ENCODE peak calls at places on chromosomes 6 and 20, in eight cellular contexts. Z is MM.1S, K is GM23248, B is fibroblast of lung, Q is hepatocyte, R is PC-9, J is neuronal stem cell, C is K562. L is an unnamed sample.

GRCh38 chr6:47159763-47160162 is 117.6 kb upstream of the ADGRF1 start:
- DNase-seq in K (no peak), R (no peak), Z (no peak), J (no peak), C (no peak), Q (no peak), B (no peak), L (no peak)

GRCh38 chr6:28544211-28544610 is 18.5 kb downstream of the GPX5 start:
- DNase-seq in K (no peak), C (no peak), B (no peak), J (no peak), Z (no peak), Q (no peak), R (peak; percentile 45), L (no peak)

GRCh38 chr20:61605283-61605682 is 353.2 kb downstream of the CDH4 start:
- DNase-seq in K (no peak), Q (no peak), J (no peak), R (no peak), C (no peak), Z (no peak), B (no peak), L (no peak)

GRCh38 chr6:122709922-122710512 is 69.5 kb upstream of the FABP7 start:
- DNase-seq in Z (no peak), B (no peak), R (no peak), C (no peak), Q (no peak), J (no peak), K (no peak), L (no peak)

GRCh38 chr20:5316188-5317158 is at the start of gene PROKR2:
- DNase-seq in Z (no peak), R (no peak), J (peak; percentile 61), C (no peak), B (no peak), Q (peak; percentile 28), K (peak; percentile 4), L (no peak)

GRCh38 chr20:5821627-5822215 is 71.5 kb downstream of the SHLD1 start:
- DNase-seq in R (no peak), Q (no peak), C (no peak), K (peak; percentile 52), B (no peak), Z (no peak), J (no peak), L (no peak)

GRCh38 chr20:49283703-49284625 is 6.1 kb upstream of the ZNFX1 start:
- DNase-seq in J (no peak), B (no peak), C (no peak), R (no peak), K (peak; percentile 8), Q (no peak), Z (no peak), L (no peak)

GRCh38 chr6:70149209-70149788 is 153.6 kb downstream of the COL9A1 start:
- DNase-seq in R (no peak), Z (no peak), Q (no peak), C (no peak), K (no peak), J (no peak), B (no peak), L (no peak)

GRCh38 chr6:164085552-164086325 is 671.2 kb downstream of the QKI start:
- DNase-seq in R (no peak), C (no peak), J (peak; percentile 68), Z (no peak), K (peak; percentile 2), B (peak; percentile 98), Q (no peak), L (no peak)

GRCh38 chr6:71090216-71090615 is 133.4 kb upstream of the B3GAT2 start:
- DNase-seq in Q (no peak), C (no peak), Z (no peak), R (no peak), B (no peak), J (no peak), K (no peak), L (no peak)

GRCh38 chr6:56752009-56752408 is 109.3 kb upstream of the DST start:
- DNase-seq in R (no peak), K (peak; percentile 86), Z (no peak), Q (no peak), B (peak; percentile 95), J (no peak), C (no peak), L (no peak)

GRCh38 chr20:25294459-25295385 is 46.8 kb downstream of the PYGB start:
- DNase-seq in Z (peak; percentile 88), B (peak; percentile 55), C (peak; percentile 80), Q (peak; percentile 77), J (peak; percentile 33), R (no peak), K (peak; percentile 63), L (peak; percentile 86)

GRCh38 chr20:63295422-63295821 is 2.4 kb downstream of the COL20A1 start:
- DNase-seq in K (no peak), J (no peak), C (no peak), Z (no peak), R (no peak), Q (no peak), B (no peak), L (no peak)

GRCh38 chr20:4471221-4471620 is 250.5 kb upstream of the PRND start:
- DNase-seq in Z (no peak), J (no peak), Q (no peak), K (peak; percentile 40), R (no peak), C (no peak), B (peak; percentile 55), L (no peak)

GRCh38 chr6:42429042-42429574 is 22.6 kb downstream of the TRERF1 start:
- DNase-seq in B (no peak), C (no peak), R (no peak), J (no peak), Z (no peak), Q (no peak), K (no peak), L (no peak)

GRCh38 chr20:43975096-43975768 is 60.6 kb downstream of the TOX2 start:
- DNase-seq in Q (no peak), C (no peak), Z (no peak), B (peak; percentile 88), K (peak; percentile 94), J (no peak), R (peak; percentile 87), L (no peak)

GRCh38 chr6:42498473-42499128 is 46.9 kb upstream of the TRERF1 start:
- DNase-seq in R (no peak), Z (no peak), C (no peak), J (no peak), Q (peak; percentile 26), B (no peak), K (no peak), L (peak; percentile 67)

GRCh38 chr6:7922596-7922995 is 12.0 kb upstream of the TXNDC5 start:
- DNase-seq in R (no peak), B (peak; percentile 25), K (peak; percentile 40), Q (no peak), J (no peak), Z (no peak), C (no peak), L (no peak)

GRCh38 chr6:36983538-36983937 is 2.5 kb downstream of the MTCH1 start:
- DNase-seq in Q (no peak), B (no peak), Z (no peak), J (no peak), R (no peak), K (no peak), C (no peak), L (no peak)
- H3K4me3 ChIP-seq in Q (no peak overlapping the region), B (peak overlapping the region; percentile 91), Z (no peak overlapping the region), J (no peak overlapping the region), R (no peak overlapping the region), K (peak overlapping the region; percentile 100), C (no peak overlapping the region), L (peak overlapping the region; percentile 97)

DNA sequence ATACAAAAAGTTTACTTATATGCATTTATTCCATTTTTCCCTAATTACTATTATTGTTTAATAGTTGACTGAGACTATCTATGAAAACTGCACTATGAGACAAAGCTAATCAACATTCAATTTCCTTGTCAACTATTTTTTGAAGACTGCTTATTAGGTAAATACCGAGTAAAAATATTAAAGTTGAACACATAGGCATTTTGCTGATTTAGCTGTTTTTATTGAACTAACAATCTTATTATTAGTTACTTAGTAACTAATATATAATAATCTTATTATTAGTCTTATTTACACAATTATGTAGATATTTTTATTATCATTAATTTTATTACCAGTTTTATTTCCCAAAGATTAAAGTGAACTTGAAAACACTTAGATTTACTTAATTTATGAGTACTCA is 728.8 kb downstream of the TENT5A start:
- DNase-seq in C (no peak), B (no peak), Q (no peak), J (no peak), R (no peak), K (no peak), Z (no peak), L (no peak)
- H3K9me3 ChIP-seq in C (peaks cover 2% of the 10 kb centered on the region), B (no peaks in the 10 kb centered on the region), Q (peaks cover 8% of the 10 kb centered on the region), J (peaks cover 17% of the 10 kb centered on the region), R (no peaks in the 10 kb centered on the region), K (no peaks in the 10 kb centered on the region), Z (no peaks in the 10 kb centered on the region), L (peaks cover 12% of the 10 kb centered on the region)

DNA sequence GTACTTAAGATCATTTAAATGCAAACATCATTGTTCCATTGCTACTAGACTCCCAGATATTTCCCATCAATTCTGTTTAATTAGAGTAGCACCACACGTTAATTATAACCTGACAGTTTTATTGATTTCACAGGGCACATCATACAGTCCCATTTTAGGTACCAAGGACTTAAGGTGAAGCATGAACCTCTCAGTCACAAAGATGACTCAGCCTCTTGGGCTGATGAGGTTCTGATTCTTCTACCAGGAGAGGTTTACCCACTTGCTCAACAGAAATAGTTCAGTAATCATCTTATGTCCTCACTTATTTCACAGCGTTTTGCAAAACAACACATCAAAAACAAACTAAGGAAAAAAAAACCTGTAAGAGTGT is 98.5 kb downstream of the HIVEP2 start:
- DNase-seq in J (no peak), Z (no peak), C (no peak), R (peak; percentile 46), B (peak; percentile 70), K (peak; percentile 80), Q (no peak), L (no peak)
- H2AFZ ChIP-seq in J (peak overlapping the region; percentile 86), Z (no peak overlapping the region), C (no peak overlapping the region), R (no peak overlapping the region), B (no peak overlapping the region), K (no peak overlapping the region), Q (no peak overlapping the region), L (no peak overlapping the region)

DNA sequence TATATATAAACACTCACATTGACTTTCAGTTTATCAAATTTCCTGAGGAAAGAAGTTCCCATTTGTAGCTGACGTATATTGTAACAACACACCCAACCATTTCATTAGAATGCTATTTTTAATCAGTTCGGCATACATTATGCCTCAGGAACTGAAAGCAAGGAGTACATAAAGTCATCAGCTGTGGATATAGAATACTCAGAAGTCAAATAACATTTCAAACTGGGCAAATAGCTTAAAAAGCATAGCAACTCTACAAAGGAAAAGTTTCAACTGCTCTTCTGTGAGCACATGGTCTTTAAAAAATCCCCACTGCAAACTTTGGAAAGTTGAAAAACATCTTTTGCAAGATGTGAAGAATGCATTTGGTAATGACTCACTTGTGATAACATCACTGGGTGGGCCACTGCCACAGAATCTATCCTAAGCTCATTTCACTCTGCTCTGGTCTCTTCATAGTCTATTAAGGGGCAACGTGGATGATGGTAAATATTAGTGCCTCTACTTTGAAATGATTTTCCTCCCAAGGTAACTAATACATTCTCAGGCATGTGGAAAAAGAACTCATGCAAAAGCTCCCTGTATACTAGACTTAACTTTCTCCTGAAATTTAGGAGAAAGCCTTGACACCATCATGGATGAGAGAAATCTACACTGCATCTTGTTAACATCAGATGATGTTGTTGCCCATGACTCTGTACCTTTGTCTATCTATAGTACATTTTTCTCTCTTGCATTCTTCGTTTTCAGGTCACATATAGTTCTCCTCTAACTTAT is 49.2 kb downstream of the FYN start:
- DNase-seq in B (peak; percentile 85), K (peak; percentile 77), R (peak; percentile 83), Q (no peak), Z (no peak), C (no peak), J (no peak), L (no peak)
- H3K4me3 ChIP-seq in B (peak overlapping the region; percentile 31), K (peak overlapping the region; percentile 44), R (peak overlapping the region; percentile 6), Q (no peak overlapping the region), Z (no peak overlapping the region), C (no peak overlapping the region), J (no peak overlapping the region), L (no peak overlapping the region)

L was measured in Karpas-422.